ENCODE peak calls at places on chromosome 2, in ten cellular contexts. G is GM23338, M is tibial nerve, N is right atrium auricular region, R is heart left ventricle, D is prostate gland, A is breast epithelium, Y is uterus, O is body of pancreas, T is sigmoid colon. J is an unnamed sample.

GRCh38 chr2:31075936-31076590 is 62.2 kb downstream of the GALNT14 start:
- DNase-seq in G (no peak), M (no peak), N (no peak), R (no peak), D (no peak), A (no peak), Y (no peak), O (no peak), T (no peak), J (no peak)

GRCh38 chr2:5705490-5705889 is 13.3 kb downstream of the SOX11 start:
- DNase-seq in G (no peak), M (no peak), N (no peak), R (no peak), D (no peak), A (no peak), Y (no peak), O (no peak), T (no peak), J (no peak)

GRCh38 chr2:48448274-48449061 is 81.5 kb upstream of the STON1 start:
- DNase-seq in G (no peak), M (no peak), N (no peak), R (no peak), D (peak; percentile 22), A (no peak), Y (no peak), O (peak; percentile 20), T (no peak), J (no peak)

GRCh38 chr2:85525029-85525428 is 13.9 kb upstream of the MAT2A start:
- DNase-seq in G (no peak), M (no peak), N (no peak), R (no peak), D (no peak), A (no peak), Y (no peak), O (no peak), T (no peak), J (no peak)

GRCh38 chr2:45259144-45259543 is 249.9 kb upstream of the SIX2 start:
- DNase-seq in G (peak; percentile 17), M (no peak), N (no peak), R (no peak), D (no peak), A (no peak), Y (no peak), O (peak; percentile 33), T (no peak), J (no peak)

GRCh38 chr2:240513544-240514287 is 44.1 kb downstream of the ANKMY1 start:
- DNase-seq in G (peak; percentile 91), M (peak; percentile 64), N (peak; percentile 85), R (peak; percentile 76), D (peak; percentile 65), A (peak; percentile 39), Y (peak; percentile 49), O (peak; percentile 92), T (peak; percentile 85), J (peak; percentile 82)

GRCh38 chr2:29528891-29529520 is 392.4 kb downstream of the ALK start:
- DNase-seq in G (no peak), M (no peak), N (no peak), R (peak; percentile 54), D (no peak), A (no peak), Y (no peak), O (peak; percentile 15), T (no peak), J (peak; percentile 59)

GRCh38 chr2:192035731-192036442 is 158.8 kb downstream of the TMEFF2 start:
- DNase-seq in G (no peak), M (no peak), N (no peak), R (no peak), D (no peak), A (no peak), Y (no peak), O (no peak), T (no peak), J (no peak)

GRCh38 chr2:241070811-241071676 is 31.0 kb downstream of the MTERF4 start:
- DNase-seq in G (no peak), M (no peak), N (no peak), R (peak; percentile 11), D (no peak), A (no peak), Y (peak; percentile 14), O (no peak), T (peak; percentile 56), J (no peak)

GRCh38 chr2:158756976-158757375 is 38.1 kb upstream of the DAPL1 start:
- DNase-seq in G (no peak), M (no peak), N (no peak), R (no peak), D (no peak), A (no peak), Y (no peak), O (no peak), T (no peak), J (no peak)
- H3K27ac ChIP-seq in G (no peak overlapping the region), M (no peak overlapping the region), N (no peak overlapping the region), R (no peak overlapping the region), D (no peak overlapping the region), A (no peak overlapping the region), Y (no peak overlapping the region), O (no peak overlapping the region), T (no peak overlapping the region), J (no peak overlapping the region)

GRCh38 chr2:119659601-119660342 is 19.2 kb upstream of the TMEM177 start:
- DNase-seq in G (peak; percentile 76), M (no peak), N (no peak), R (no peak), D (no peak), A (no peak), Y (no peak), O (peak; percentile 63), T (no peak), J (no peak)

GRCh38 chr2:119660343-119660658 is 18.7 kb upstream of the TMEM177 start:
- DNase-seq in G (no peak), M (no peak), N (no peak), R (no peak), D (no peak), A (no peak), Y (no peak), O (no peak), T (no peak), J (no peak)

GRCh38 chr2:119657486-119658145 is 21.4 kb upstream of the TMEM177 start:
- DNase-seq in G (no peak), M (no peak), N (no peak), R (no peak), D (no peak), A (no peak), Y (no peak), O (no peak), T (no peak), J (no peak)

GRCh38 chr2:119662297-119662696 is 16.7 kb upstream of the TMEM177 start:
- DNase-seq in G (no peak), M (no peak), N (no peak), R (no peak), D (no peak), A (no peak), Y (no peak), O (no peak), T (no peak), J (no peak)
- TF ChIP-seq CTCF in G (no peak), M (no peak), N (no peak), R (no peak), D (no peak), A (no peak), Y (no peak), O (no peak), T (no peak), J (no peak)

GRCh38 chr2:64606495-64607363 is 47.0 kb downstream of the SERTAD2 start:
- DNase-seq in G (peak; percentile 75), M (peak; percentile 84), N (peak; percentile 97), R (peak; percentile 87), D (peak; percentile 73), A (peak; percentile 80), Y (peak; percentile 92), O (peak; percentile 65), T (peak; percentile 96), J (peak; percentile 88)
- H3K27ac ChIP-seq in G (no peak overlapping the region), M (peak overlapping the region; percentile 45), N (no peak overlapping the region), R (no peak overlapping the region), D (peak overlapping the region; percentile 62), A (peak overlapping the region; percentile 75), Y (peak overlapping the region; percentile 46), O (peak overlapping the region; percentile 51), T (peak overlapping the region; percentile 50), J (no peak overlapping the region)

DNA sequence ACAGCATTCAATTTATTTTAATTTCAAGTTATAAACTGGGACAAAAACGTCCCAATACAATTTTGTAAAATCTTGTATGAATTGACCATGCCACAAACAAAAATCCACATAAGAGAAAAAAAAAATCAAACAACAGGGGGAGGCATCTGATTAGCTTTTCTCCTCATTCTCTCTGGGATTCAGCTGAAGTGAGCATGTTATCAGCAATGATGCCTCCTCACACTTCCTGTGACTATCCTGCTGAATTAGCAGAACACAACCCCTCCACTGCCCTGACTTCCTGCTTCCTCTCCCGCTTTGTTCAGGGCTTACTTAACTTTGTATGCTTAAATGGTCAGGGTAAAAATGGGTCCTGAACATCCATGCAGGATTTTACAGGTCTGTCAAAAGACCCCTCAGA is 132.2 kb upstream of the ITGB6 start:
- DNase-seq in G (peak; percentile 50), M (no peak), N (no peak), R (no peak), D (no peak), A (no peak), Y (no peak), O (no peak), T (no peak), J (no peak)
- TF ChIP-seq CTCF in G (no peak), M (no peak), N (peak; percentile 27), R (no peak), D (no peak), A (no peak), Y (no peak), O (no peak), T (no peak), J (no peak)

GRCh38 chr2:38130877-38131276 is 54.9 kb upstream of the CYP1B1 start:
- DNase-seq in G (no peak), M (no peak), N (no peak), R (no peak), D (no peak), A (no peak), Y (no peak), O (no peak), T (no peak), J (no peak)

GRCh38 chr2:38127277-38127676 is 51.3 kb upstream of the CYP1B1 start:
- DNase-seq in G (no peak), M (no peak), N (no peak), R (no peak), D (no peak), A (no peak), Y (no peak), O (no peak), T (no peak), J (no peak)

GRCh38 chr2:38129987-38130386 is 54.0 kb upstream of the CYP1B1 start:
- DNase-seq in G (no peak), M (no peak), N (no peak), R (no peak), D (no peak), A (no peak), Y (no peak), O (no peak), T (no peak), J (no peak)

GRCh38 chr2:38129410-38129809 is 53.5 kb upstream of the CYP1B1 start:
- DNase-seq in G (no peak), M (no peak), N (no peak), R (no peak), D (no peak), A (no peak), Y (no peak), O (no peak), T (no peak), J (no peak)

DNA sequence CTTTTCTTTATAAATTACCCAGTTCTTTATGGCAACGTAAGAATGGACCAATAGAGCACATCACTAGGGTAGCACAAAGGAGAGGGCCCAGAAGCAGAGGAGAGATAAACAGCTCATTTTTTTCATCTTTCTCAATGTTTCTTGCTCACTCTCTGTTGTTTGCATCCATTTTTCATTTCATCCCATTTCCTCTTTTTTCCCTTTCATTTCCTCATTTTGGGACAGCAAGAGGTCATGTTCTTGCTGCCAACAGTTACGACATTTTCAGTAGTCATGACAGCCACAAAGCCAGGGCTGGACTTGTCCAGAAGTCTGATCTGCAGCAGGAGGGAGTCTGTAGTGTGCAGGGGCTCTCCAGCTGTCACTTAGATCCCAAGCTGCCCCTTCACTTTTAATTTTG is 52.7 kb upstream of the CYP1B1 start:
- DNase-seq in G (no peak), M (no peak), N (peak; percentile 81), R (no peak), D (no peak), A (no peak), Y (no peak), O (no peak), T (peak; percentile 78), J (no peak)
- H3K27ac ChIP-seq in G (no peak overlapping the region), M (peak overlapping the region; percentile 62), N (peak overlapping the region; percentile 66), R (peak overlapping the region; percentile 33), D (no peak overlapping the region), A (peak overlapping the region; percentile 80), Y (peak overlapping the region; percentile 28), O (peak overlapping the region; percentile 55), T (peak overlapping the region; percentile 10), J (peak overlapping the region; percentile 75)

J was measured in left ventricle myocardium inferior.